ENCODE peak calls at places on chromosome 2, in eight cellular contexts. One of them, this sample, is unnamed.

GRCh38 chr2:70808983-70809958 is 11.1 kb downstream of the CLEC4F start:
- DNase-seq in IMR-90: no peak
- DNase-seq in HCT116: no peak
- DNase-seq in transverse colon: no peak
- DNase-seq in Peyer's patch: no peak
- DNase-seq in tibial nerve: no peak
- DNase-seq in ovary: no peak
- DNase-seq in prostate gland: no peak
- DNase-seq in this sample: no peak

GRCh38 chr2:165357758-165358157 is 111.7 kb upstream of the CSRNP3 start:
- DNase-seq in IMR-90: peak; percentile 74
- DNase-seq in HCT116: no peak
- DNase-seq in transverse colon: no peak
- DNase-seq in Peyer's patch: no peak
- DNase-seq in tibial nerve: no peak
- DNase-seq in ovary: no peak
- DNase-seq in prostate gland: no peak
- DNase-seq in this sample: no peak

GRCh38 chr2:169512525-169512924 is 3.0 kb downstream of the KLHL41 start:
- DNase-seq in IMR-90: peak; percentile 47
- DNase-seq in HCT116: no peak
- DNase-seq in transverse colon: no peak
- DNase-seq in Peyer's patch: no peak
- DNase-seq in tibial nerve: no peak
- DNase-seq in ovary: no peak
- DNase-seq in prostate gland: no peak
- DNase-seq in this sample: no peak

GRCh38 chr2:239990966-239991365 is 34.2 kb downstream of the NDUFA10 start:
- DNase-seq in IMR-90: no peak
- DNase-seq in HCT116: no peak
- DNase-seq in transverse colon: no peak
- DNase-seq in Peyer's patch: no peak
- DNase-seq in tibial nerve: no peak
- DNase-seq in ovary: no peak
- DNase-seq in prostate gland: no peak
- DNase-seq in this sample: no peak

GRCh38 chr2:45974056-45974455 is 322.6 kb downstream of the PRKCE start:
- DNase-seq in IMR-90: no peak
- DNase-seq in HCT116: no peak
- DNase-seq in transverse colon: no peak
- DNase-seq in Peyer's patch: no peak
- DNase-seq in tibial nerve: no peak
- DNase-seq in ovary: no peak
- DNase-seq in prostate gland: no peak
- DNase-seq in this sample: no peak

GRCh38 chr2:169734172-169734847 is 678 bp downstream of the KLHL23 start:
- DNase-seq in IMR-90: no peak
- DNase-seq in HCT116: no peak
- DNase-seq in transverse colon: peak; percentile 14
- DNase-seq in Peyer's patch: peak; percentile 61
- DNase-seq in tibial nerve: no peak
- DNase-seq in ovary: peak; percentile 71
- DNase-seq in prostate gland: no peak
- DNase-seq in this sample: peak; percentile 46

GRCh38 chr2:8926356-8926755 is 77.1 kb downstream of the MBOAT2 start:
- DNase-seq in IMR-90: no peak
- DNase-seq in HCT116: no peak
- DNase-seq in transverse colon: no peak
- DNase-seq in Peyer's patch: no peak
- DNase-seq in tibial nerve: no peak
- DNase-seq in ovary: no peak
- DNase-seq in prostate gland: no peak
- DNase-seq in this sample: no peak

GRCh38 chr2:36376319-36376765 is 20.8 kb downstream of the CRIM1 start:
- DNase-seq in IMR-90: peak; percentile 60
- DNase-seq in HCT116: no peak
- DNase-seq in transverse colon: peak; percentile 86
- DNase-seq in Peyer's patch: peak; percentile 74
- DNase-seq in tibial nerve: peak; percentile 80
- DNase-seq in ovary: peak; percentile 78
- DNase-seq in prostate gland: peak; percentile 76
- DNase-seq in this sample: no peak

GRCh38 chr2:170966648-170967396 is 37.8 kb downstream of the GORASP2 start:
- DNase-seq in IMR-90: no peak
- DNase-seq in HCT116: no peak
- DNase-seq in transverse colon: no peak
- DNase-seq in Peyer's patch: no peak
- DNase-seq in tibial nerve: no peak
- DNase-seq in ovary: no peak
- DNase-seq in prostate gland: no peak
- DNase-seq in this sample: no peak

GRCh38 chr2:133641497-133641896 is 73.2 kb upstream of the NCKAP5 start:
- DNase-seq in IMR-90: peak; percentile 29
- DNase-seq in HCT116: peak; percentile 55
- DNase-seq in transverse colon: peak; percentile 11
- DNase-seq in Peyer's patch: no peak
- DNase-seq in tibial nerve: no peak
- DNase-seq in ovary: no peak
- DNase-seq in prostate gland: peak; percentile 89
- DNase-seq in this sample: no peak

GRCh38 chr2:146579154-146579930 is 1265.5 kb upstream of the ACVR2A start:
- DNase-seq in IMR-90: peak; percentile 77
- DNase-seq in HCT116: no peak
- DNase-seq in transverse colon: no peak
- DNase-seq in Peyer's patch: no peak
- DNase-seq in tibial nerve: no peak
- DNase-seq in ovary: no peak
- DNase-seq in prostate gland: no peak
- DNase-seq in this sample: peak; percentile 20

GRCh38 chr2:237967463-237967871 is 653 bp downstream of the UBE2F start:
- DNase-seq in IMR-90: no peak
- DNase-seq in HCT116: no peak
- DNase-seq in transverse colon: peak; percentile 27
- DNase-seq in Peyer's patch: peak; percentile 67
- DNase-seq in tibial nerve: no peak
- DNase-seq in ovary: peak; percentile 56
- DNase-seq in prostate gland: no peak
- DNase-seq in this sample: peak; percentile 52

GRCh38 chr2:204892506-204893255 is 347.4 kb downstream of the PARD3B start:
- DNase-seq in IMR-90: peak; percentile 78
- DNase-seq in HCT116: no peak
- DNase-seq in transverse colon: no peak
- DNase-seq in Peyer's patch: no peak
- DNase-seq in tibial nerve: no peak
- DNase-seq in ovary: no peak
- DNase-seq in prostate gland: no peak
- DNase-seq in this sample: peak; percentile 23

GRCh38 chr2:150286730-150287362 is 200.6 kb downstream of the RND3 start:
- DNase-seq in IMR-90: peak; percentile 33
- DNase-seq in HCT116: no peak
- DNase-seq in transverse colon: no peak
- DNase-seq in Peyer's patch: no peak
- DNase-seq in tibial nerve: no peak
- DNase-seq in ovary: no peak
- DNase-seq in prostate gland: no peak
- DNase-seq in this sample: no peak

GRCh38 chr2:208025037-208025813 is at the start of gene PLEKHM3:
- DNase-seq in IMR-90: peak; percentile 82
- DNase-seq in HCT116: peak; percentile 71
- DNase-seq in transverse colon: peak; percentile 90
- DNase-seq in Peyer's patch: peak; percentile 91
- DNase-seq in tibial nerve: peak; percentile 79
- DNase-seq in ovary: peak; percentile 90
- DNase-seq in prostate gland: peak; percentile 78
- DNase-seq in this sample: peak; percentile 54

GRCh38 chr2:120765031-120765910 is 29.6 kb downstream of the GLI2 start:
- DNase-seq in IMR-90: peak; percentile 48
- DNase-seq in HCT116: no peak
- DNase-seq in transverse colon: no peak
- DNase-seq in Peyer's patch: peak; percentile 42
- DNase-seq in tibial nerve: no peak
- DNase-seq in ovary: peak; percentile 83
- DNase-seq in prostate gland: no peak
- DNase-seq in this sample: no peak

GRCh38 chr2:218033590-218034496 is 31.0 kb upstream of the TNS1 start:
- DNase-seq in IMR-90: no peak
- DNase-seq in HCT116: no peak
- DNase-seq in transverse colon: no peak
- DNase-seq in Peyer's patch: no peak
- DNase-seq in tibial nerve: no peak
- DNase-seq in ovary: no peak
- DNase-seq in prostate gland: no peak
- DNase-seq in this sample: no peak

GRCh38 chr2:9951522-9952285 is at the start of gene GRHL1:
- DNase-seq in IMR-90: peak; percentile 86
- DNase-seq in HCT116: peak; percentile 74
- DNase-seq in transverse colon: peak; percentile 94
- DNase-seq in Peyer's patch: peak; percentile 97
- DNase-seq in tibial nerve: peak; percentile 86
- DNase-seq in ovary: peak; percentile 93
- DNase-seq in prostate gland: peak; percentile 93
- DNase-seq in this sample: peak; percentile 98
- TF ChIP-seq POLR2A in IMR-90: no peak
- TF ChIP-seq POLR2A in HCT116: no peak
- TF ChIP-seq POLR2A in transverse colon: no peak
- TF ChIP-seq POLR2A in Peyer's patch: no peak
- TF ChIP-seq POLR2A in tibial nerve: no peak
- TF ChIP-seq POLR2A in ovary: no peak
- TF ChIP-seq POLR2A in prostate gland: peak; percentile 83
- TF ChIP-seq POLR2A in this sample: no peak

GRCh38 chr2:105397959-105398521 is 811 bp downstream of the FHL2 start:
- DNase-seq in IMR-90: no peak
- DNase-seq in HCT116: no peak
- DNase-seq in transverse colon: no peak
- DNase-seq in Peyer's patch: no peak
- DNase-seq in tibial nerve: no peak
- DNase-seq in ovary: no peak
- DNase-seq in prostate gland: no peak
- DNase-seq in this sample: no peak

GRCh38 chr2:105400138-105400540 is 1.3 kb upstream of the FHL2 start:
- DNase-seq in IMR-90: no peak
- DNase-seq in HCT116: no peak
- DNase-seq in transverse colon: no peak
- DNase-seq in Peyer's patch: peak; percentile 63
- DNase-seq in tibial nerve: no peak
- DNase-seq in ovary: no peak
- DNase-seq in prostate gland: no peak
- DNase-seq in this sample: no peak

GRCh38 chr2:105399207-105399861 is 483 bp upstream of the FHL2 start:
- DNase-seq in IMR-90: no peak
- DNase-seq in HCT116: no peak
- DNase-seq in transverse colon: no peak
- DNase-seq in Peyer's patch: no peak
- DNase-seq in tibial nerve: no peak
- DNase-seq in ovary: no peak
- DNase-seq in prostate gland: no peak
- DNase-seq in this sample: no peak

GRCh38 chr2:105397025-105397722 is 1.7 kb downstream of the FHL2 start:
- DNase-seq in IMR-90: no peak
- DNase-seq in HCT116: peak; percentile 60
- DNase-seq in transverse colon: peak; percentile 11
- DNase-seq in Peyer's patch: no peak
- DNase-seq in tibial nerve: no peak
- DNase-seq in ovary: no peak
- DNase-seq in prostate gland: no peak
- DNase-seq in this sample: no peak

GRCh38 chr2:105398522-105399206 is at the start of gene FHL2:
- DNase-seq in IMR-90: peak; percentile 80
- DNase-seq in HCT116: peak; percentile 48
- DNase-seq in transverse colon: peak; percentile 78
- DNase-seq in Peyer's patch: peak; percentile 86
- DNase-seq in tibial nerve: peak; percentile 52
- DNase-seq in ovary: peak; percentile 86
- DNase-seq in prostate gland: peak; percentile 74
- DNase-seq in this sample: peak; percentile 58
- TF ChIP-seq POLR2A in IMR-90: peak; percentile 95
- TF ChIP-seq POLR2A in HCT116: peak; percentile 22
- TF ChIP-seq POLR2A in transverse colon: peak; percentile 96
- TF ChIP-seq POLR2A in Peyer's patch: peak; percentile 96
- TF ChIP-seq POLR2A in tibial nerve: peak; percentile 67
- TF ChIP-seq POLR2A in ovary: peak; percentile 81
- TF ChIP-seq POLR2A in prostate gland: peak; percentile 92
- TF ChIP-seq POLR2A in this sample: peak; percentile 75

GRCh38 chr2:106181064-106181463 is 13.0 kb downstream of the UXS1 start:
- DNase-seq in IMR-90: no peak
- DNase-seq in HCT116: no peak
- DNase-seq in transverse colon: no peak
- DNase-seq in Peyer's patch: no peak
- DNase-seq in tibial nerve: no peak
- DNase-seq in ovary: no peak
- DNase-seq in prostate gland: no peak
- DNase-seq in this sample: no peak
- TF ChIP-seq POLR2A in IMR-90: no peak
- TF ChIP-seq POLR2A in HCT116: no peak
- TF ChIP-seq POLR2A in transverse colon: no peak
- TF ChIP-seq POLR2A in Peyer's patch: no peak
- TF ChIP-seq POLR2A in tibial nerve: no peak
- TF ChIP-seq POLR2A in ovary: no peak
- TF ChIP-seq POLR2A in prostate gland: no peak
- TF ChIP-seq POLR2A in this sample: no peak

GRCh38 chr2:12816379-12817306 is 99.9 kb downstream of the TRIB2 start:
- DNase-seq in IMR-90: peak; percentile 87
- DNase-seq in HCT116: peak; percentile 71
- DNase-seq in transverse colon: no peak
- DNase-seq in Peyer's patch: no peak
- DNase-seq in tibial nerve: no peak
- DNase-seq in ovary: no peak
- DNase-seq in prostate gland: no peak
- DNase-seq in this sample: peak; percentile 31

GRCh38 chr2:12819098-12819465 is 102.3 kb downstream of the TRIB2 start:
- DNase-seq in IMR-90: peak; percentile 99
- DNase-seq in HCT116: no peak
- DNase-seq in transverse colon: peak; percentile 50
- DNase-seq in Peyer's patch: no peak
- DNase-seq in tibial nerve: peak; percentile 92
- DNase-seq in ovary: peak; percentile 54
- DNase-seq in prostate gland: peak; percentile 74
- DNase-seq in this sample: peak; percentile 39

GRCh38 chr2:12818416-12819097 is 101.8 kb downstream of the TRIB2 start:
- DNase-seq in IMR-90: no peak
- DNase-seq in HCT116: no peak
- DNase-seq in transverse colon: no peak
- DNase-seq in Peyer's patch: no peak
- DNase-seq in tibial nerve: no peak
- DNase-seq in ovary: no peak
- DNase-seq in prostate gland: no peak
- DNase-seq in this sample: no peak

GRCh38 chr2:12819721-12820120 is 103.0 kb downstream of the TRIB2 start:
- DNase-seq in IMR-90: peak; percentile 35
- DNase-seq in HCT116: no peak
- DNase-seq in transverse colon: no peak
- DNase-seq in Peyer's patch: no peak
- DNase-seq in tibial nerve: no peak
- DNase-seq in ovary: no peak
- DNase-seq in prostate gland: no peak
- DNase-seq in this sample: no peak

DNA sequence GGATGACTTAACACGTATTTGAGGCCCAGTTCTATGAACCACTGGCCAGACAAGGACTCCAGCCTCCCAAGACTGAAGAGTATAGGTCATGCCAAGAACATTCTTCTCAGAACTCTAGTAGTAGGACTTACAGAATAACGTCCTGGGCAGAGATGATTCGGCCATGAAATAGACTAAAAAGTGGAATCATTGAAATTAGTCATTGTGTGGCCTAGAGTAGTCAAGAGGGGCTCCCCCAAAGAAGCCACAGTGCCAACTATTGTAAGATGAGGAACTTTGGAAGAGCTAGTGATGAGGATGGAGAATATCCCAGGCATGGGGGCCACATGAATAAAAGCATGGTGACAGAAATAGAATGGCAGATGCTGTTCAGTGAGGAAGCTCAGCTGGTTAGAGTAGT is 101.1 kb downstream of the TRIB2 start:
- DNase-seq in IMR-90: no peak
- DNase-seq in HCT116: no peak
- DNase-seq in transverse colon: no peak
- DNase-seq in Peyer's patch: no peak
- DNase-seq in tibial nerve: no peak
- DNase-seq in ovary: no peak
- DNase-seq in prostate gland: no peak
- DNase-seq in this sample: no peak
- TF ChIP-seq POLR2A in IMR-90: no peak
- TF ChIP-seq POLR2A in HCT116: no peak
- TF ChIP-seq POLR2A in transverse colon: no peak
- TF ChIP-seq POLR2A in Peyer's patch: no peak
- TF ChIP-seq POLR2A in tibial nerve: no peak
- TF ChIP-seq POLR2A in ovary: no peak
- TF ChIP-seq POLR2A in prostate gland: no peak
- TF ChIP-seq POLR2A in this sample: no peak

This sample was measured in H54.